ENCODE peak calls at places on chromosomes 11 and 22, in eight cellular contexts. G is stomach, W is esophagus squamous epithelium, H is tibial nerve, X is transverse colon, B is H54, D is K562, Z is uterus. T is an unnamed sample.

GRCh38 chr11:45610627-45611026 is 54.8 kb downstream of the CHST1 start:
- DNase-seq in G (no peak), W (no peak), H (no peak), X (no peak), B (no peak), D (no peak), Z (no peak), T (no peak)

GRCh38 chr22:40348025-40348658 is 1.8 kb downstream of the ADSL start:
- DNase-seq in G (peak; percentile 58), W (no peak), H (peak; percentile 69), X (peak; percentile 63), B (peak; percentile 13), D (peak; percentile 51), Z (no peak), T (peak; percentile 65)

GRCh38 chr11:13367115-13367514 is 89.5 kb downstream of the BMAL1 start:
- DNase-seq in G (no peak), W (no peak), H (no peak), X (no peak), B (no peak), D (no peak), Z (no peak), T (no peak)

GRCh38 chr11:75313457-75314272 is 37.8 kb downstream of the ARRB1 start:
- DNase-seq in G (peak; percentile 55), W (no peak), H (peak; percentile 55), X (no peak), B (peak; percentile 84), D (peak; percentile 67), Z (peak; percentile 67), T (no peak)

GRCh38 chr11:74592063-74592440 is 330 bp upstream of the POLD3 start:
- DNase-seq in G (no peak), W (no peak), H (no peak), X (no peak), B (no peak), D (no peak), Z (no peak), T (no peak)

GRCh38 chr11:90254065-90254464 is 31.2 kb upstream of the CHORDC1 start:
- DNase-seq in G (no peak), W (no peak), H (no peak), X (no peak), B (no peak), D (no peak), Z (no peak), T (no peak)

GRCh38 chr11:69352715-69353325 is 58.9 kb downstream of the MYEOV start:
- DNase-seq in G (peak; percentile 23), W (no peak), H (no peak), X (peak; percentile 48), B (peak; percentile 52), D (no peak), Z (no peak), T (peak; percentile 86)

GRCh38 chr11:1192741-1193325 is 30.0 kb upstream of the MUC5B start:
- DNase-seq in G (no peak), W (no peak), H (no peak), X (no peak), B (no peak), D (no peak), Z (peak; percentile 2), T (no peak)

GRCh38 chr11:134678744-134679143 is 266.7 kb upstream of the B3GAT1 start:
- DNase-seq in G (no peak), W (no peak), H (no peak), X (no peak), B (no peak), D (no peak), Z (no peak), T (no peak)

GRCh38 chr22:36409911-36410756 is 22.4 kb upstream of the MYH9 start:
- DNase-seq in G (peak; percentile 98), W (peak; percentile 45), H (no peak), X (peak; percentile 96), B (no peak), D (no peak), Z (peak; percentile 27), T (peak; percentile 96)

GRCh38 chr11:77421041-77421723 is 52.7 kb downstream of the PAK1 start:
- DNase-seq in G (no peak), W (no peak), H (no peak), X (no peak), B (no peak), D (no peak), Z (no peak), T (no peak)

GRCh38 chr11:62544521-62545436 is 1.8 kb downstream of the AHNAK start:
- DNase-seq in G (no peak), W (no peak), H (no peak), X (peak; percentile 68), B (peak; percentile 13), D (peak; percentile 46), Z (no peak), T (no peak)

GRCh38 chr22:43000441-43001175 is 14.3 kb downstream of the PACSIN2 start:
- DNase-seq in G (no peak), W (no peak), H (no peak), X (no peak), B (no peak), D (no peak), Z (no peak), T (peak; percentile 20)

GRCh38 chr11:117144477-117145392 is 648 bp downstream of the PAFAH1B2 start:
- DNase-seq in G (peak; percentile 57), W (peak; percentile 3), H (peak; percentile 47), X (peak; percentile 61), B (peak; percentile 33), D (peak; percentile 51), Z (peak; percentile 59), T (peak; percentile 92)

GRCh38 chr11:17985517-17985916 is 27.3 kb downstream of the SERGEF start:
- DNase-seq in G (peak; percentile 37), W (no peak), H (no peak), X (no peak), B (peak; percentile 25), D (no peak), Z (no peak), T (peak; percentile 31)

GRCh38 chr11:25650319-25650718 is 681.6 kb upstream of the ANO3 start:
- DNase-seq in G (no peak), W (no peak), H (no peak), X (no peak), B (no peak), D (no peak), Z (no peak), T (no peak)

GRCh38 chr22:36964110-36964509 is 50.7 kb downstream of the CSF2RB start:
- DNase-seq in G (no peak), W (no peak), H (no peak), X (no peak), B (no peak), D (no peak), Z (no peak), T (no peak)

GRCh38 chr11:129460714-129461113 is 85.1 kb downstream of the BARX2 start:
- DNase-seq in G (peak; percentile 57), W (no peak), H (no peak), X (no peak), B (no peak), D (no peak), Z (no peak), T (no peak)

GRCh38 chr11:47391077-47391583 is 12.8 kb upstream of the SPI1 start:
- DNase-seq in G (no peak), W (no peak), H (no peak), X (no peak), B (no peak), D (no peak), Z (no peak), T (no peak)

GRCh38 chr11:31887180-31887579 is 76.1 kb upstream of the PAX6 start:
- DNase-seq in G (no peak), W (no peak), H (no peak), X (no peak), B (peak; percentile 29), D (peak; percentile 53), Z (no peak), T (no peak)

DNA sequence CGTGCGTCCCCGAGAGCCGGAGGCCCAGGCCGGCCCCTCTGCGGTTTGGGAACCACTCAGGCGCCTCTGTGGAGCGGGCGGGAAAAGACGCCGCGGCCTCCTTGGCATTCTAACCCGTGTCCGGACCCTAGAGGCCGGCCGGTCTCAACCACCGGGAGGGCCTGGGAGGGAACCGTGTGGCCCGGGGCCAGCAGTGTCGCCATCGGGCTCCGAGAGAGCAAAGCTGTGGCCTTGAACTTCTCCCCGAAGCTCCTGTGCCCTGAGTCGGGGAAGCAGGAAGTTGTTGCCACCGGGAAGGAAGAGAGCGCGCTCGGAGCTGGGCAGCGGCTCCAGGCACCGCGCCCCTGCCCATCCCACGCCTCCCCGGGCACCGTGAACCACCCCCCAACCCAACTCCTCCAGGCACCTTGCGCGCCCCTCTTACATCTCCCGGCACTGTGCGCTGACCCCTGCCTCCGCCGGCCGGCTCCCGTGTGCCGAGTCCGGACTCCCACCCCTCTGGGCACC is 80.1 kb upstream of the PPARA start:
- DNase-seq in G (peak; percentile 75), W (no peak), H (peak; percentile 71), X (peak; percentile 74), B (no peak), D (no peak), Z (peak; percentile 77), T (peak; percentile 92)
- TF ChIP-seq POLR2A in G (no peak), W (no peak), H (no peak), X (no peak), B (no peak), D (no peak), Z (no peak), T (no peak)

DNA sequence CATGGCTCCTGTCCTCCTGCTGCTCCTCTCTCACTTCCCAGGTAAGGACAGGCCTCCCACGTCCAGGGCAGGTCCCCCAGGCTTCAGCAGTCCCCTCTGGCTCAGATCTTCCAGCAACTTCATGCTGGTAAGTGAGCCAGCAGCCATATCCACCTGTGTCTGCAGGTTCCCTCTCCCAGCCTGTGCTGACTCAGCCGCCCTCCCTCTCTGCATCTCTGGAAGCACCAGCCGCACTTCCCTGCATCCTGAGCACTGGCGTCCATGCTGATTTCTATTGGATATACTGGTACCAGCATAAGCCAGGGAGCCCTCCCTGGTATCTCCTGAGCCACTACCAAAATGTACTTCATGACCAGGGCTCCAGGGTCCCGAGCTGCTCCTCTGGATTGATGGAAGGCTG is 19.0 kb downstream of the RFPL3 start:
- DNase-seq in G (no peak), W (no peak), H (no peak), X (no peak), B (no peak), D (no peak), Z (no peak), T (no peak)
- TF ChIP-seq POLR2A in G (no peak), W (no peak), H (no peak), X (no peak), B (no peak), D (no peak), Z (no peak), T (no peak)

DNA sequence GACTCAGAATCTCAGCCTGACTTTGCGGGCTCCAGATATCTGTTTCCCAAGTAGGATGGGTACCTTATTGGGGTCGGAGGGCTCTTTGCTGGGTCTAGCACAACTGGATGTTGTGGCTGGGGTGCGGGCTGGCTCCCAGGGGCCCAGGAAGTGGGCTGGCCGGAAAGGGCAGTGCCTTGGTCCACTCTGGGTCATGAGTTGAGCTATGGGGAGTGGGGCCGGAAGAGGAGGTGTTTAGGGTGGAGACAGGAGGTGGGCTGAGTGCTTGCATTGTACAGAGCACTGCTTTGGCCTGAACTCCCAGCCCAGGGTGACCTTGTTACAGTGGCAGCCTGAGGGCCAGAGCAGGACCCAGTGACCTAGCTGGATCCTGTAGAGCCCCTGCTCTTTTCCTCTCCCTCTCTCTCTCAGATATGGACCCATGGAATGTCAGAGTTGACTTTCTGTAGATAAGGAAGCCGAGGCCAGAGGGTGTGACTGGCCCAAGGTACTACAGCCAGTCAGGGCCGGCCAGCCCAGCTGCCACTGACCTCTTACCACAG is 13.2 kb downstream of the PHLDB1 start:
- DNase-seq in G (no peak), W (no peak), H (no peak), X (no peak), B (no peak), D (no peak), Z (no peak), T (no peak)
- TF ChIP-seq POLR2A in G (no peak), W (no peak), H (no peak), X (no peak), B (peak; percentile 21), D (no peak), Z (no peak), T (no peak)

GRCh38 chr11:6682936-6683861 is at the start of gene MRPL17:
- DNase-seq in G (peak; percentile 99), W (peak; percentile 91), H (peak; percentile 96), X (peak; percentile 99), B (peak; percentile 93), D (peak; percentile 96), Z (peak; percentile 100), T (peak; percentile 100)
- TF ChIP-seq POLR2A in G (no peak), W (peak; percentile 80), H (peak; percentile 52), X (peak; percentile 72), B (peak; percentile 98), D (peak; percentile 99), Z (peak; percentile 83), T (peak; percentile 86)